ENCODE peak calls at places on chromosomes 7 and 10, in ten cellular contexts. A is cardiac muscle cell; Z is GM23248; Y is CD8-positive, alpha-beta T cell; L is A549; U is SK-N-SH; E is neural progenitor cell; V is transverse colon; O is CD4-positive, alpha-beta T cell; J is psoas muscle. B is an unnamed sample.
A peak's percentile ranks its signal among the peaks of the same experiment; 100 is the strongest.

GRCh38 chr7:44764665-44765578 is 16.3 kb downstream of the ZMIZ2 start:
- DNase-seq in O (no peak), E (no peak), A (no peak), L (peak; percentile 39), J (peak; percentile 41), V (no peak), Y (no peak), U (peak; percentile 49), Z (no peak), B (no peak)

GRCh38 chr7:146486519-146486918 is 369.9 kb downstream of the CNTNAP2 start:
- DNase-seq in V (no peak), Y (no peak), J (no peak), L (no peak), E (no peak), O (no peak), U (peak; percentile 70), A (no peak), Z (no peak), B (no peak)

GRCh38 chr10:14397069-14397468 is 66.3 kb upstream of the FRMD4A start:
- DNase-seq in L (no peak), O (no peak), A (peak; percentile 97), V (no peak), U (peak; percentile 9), Z (peak; percentile 93), Y (no peak), E (no peak), J (peak; percentile 75), B (no peak)

GRCh38 chr10:77784856-77785255 is 141.7 kb downstream of the DLG5 start:
- DNase-seq in J (no peak), A (peak; percentile 51), L (no peak), V (no peak), Y (no peak), U (no peak), E (no peak), Z (peak; percentile 87), O (no peak), B (no peak)

GRCh38 chr10:12418725-12419278 is 69.5 kb downstream of the CAMK1D start:
- DNase-seq in J (peak; percentile 25), A (no peak), Y (no peak), V (no peak), Z (no peak), L (no peak), O (no peak), U (no peak), E (no peak), B (no peak)

GRCh38 chr7:84412161-84412969 is 217.8 kb upstream of the SEMA3A start:
- DNase-seq in A (peak; percentile 90), Z (peak; percentile 92), L (peak; percentile 89), E (peak; percentile 41), O (no peak), V (no peak), Y (no peak), U (no peak), J (no peak), B (no peak)

GRCh38 chr10:97850446-97850845 is 803 bp downstream of the GOLGA7B start:
- DNase-seq in V (no peak), Z (no peak), E (peak; percentile 53), O (no peak), A (peak; percentile 14), L (no peak), U (no peak), Y (peak; percentile 41), J (no peak), B (no peak)

GRCh38 chr7:19587291-19587690 is 121.5 kb downstream of the POLR1F start:
- DNase-seq in A (peak; percentile 6), Y (no peak), O (no peak), Z (no peak), E (peak; percentile 14), V (no peak), J (no peak), U (no peak), L (peak; percentile 19), B (no peak)

GRCh38 chr7:16649196-16649595 is 3.2 kb downstream of the BZW2 start:
- DNase-seq in V (no peak), Z (peak; percentile 29), E (no peak), L (no peak), O (no peak), A (no peak), U (no peak), Y (no peak), J (no peak), B (no peak)

GRCh38 chr7:119935418-119936025 is 337.5 kb upstream of the KCND2 start:
- DNase-seq in E (peak; percentile 60), V (no peak), J (no peak), L (peak; percentile 36), Z (peak; percentile 64), O (no peak), U (peak; percentile 12), Y (no peak), A (peak; percentile 76), B (no peak)

GRCh38 chr7:141362580-141363435 is 188.4 kb upstream of the AGK start:
- DNase-seq in U (peak; percentile 32), J (peak; percentile 17), A (peak; percentile 81), Y (no peak), E (no peak), V (no peak), Z (peak; percentile 74), L (peak; percentile 50), O (no peak), B (no peak)

GRCh38 chr7:44293561-44294324 is 31.7 kb downstream of the CAMK2B start:
- DNase-seq in Z (no peak), Y (no peak), V (peak; percentile 1), U (no peak), J (no peak), A (no peak), L (no peak), E (peak; percentile 57), O (no peak), B (no peak)

GRCh38 chr7:135178364-135178763 is 7.9 kb upstream of the CYREN start:
- DNase-seq in V (no peak), Z (no peak), E (no peak), O (no peak), U (no peak), L (no peak), A (no peak), Y (no peak), J (no peak), B (no peak)

GRCh38 chr7:106493041-106493731 is 167.8 kb downstream of the CCDC71L start:
- DNase-seq in Z (no peak), O (no peak), V (peak; percentile 72), A (no peak), E (no peak), U (no peak), L (no peak), J (no peak), Y (no peak), B (no peak)

GRCh38 chr7:121875203-121875602 is 2.2 kb downstream of the PTPRZ1 start:
- DNase-seq in V (no peak), Z (no peak), O (no peak), L (no peak), J (no peak), U (no peak), E (no peak), A (no peak), Y (no peak), B (no peak)

GRCh38 chr7:152522551-152522950 is 86.7 kb upstream of the KMT2C start:
- DNase-seq in U (peak; percentile 54), Z (no peak), A (peak; percentile 76), V (no peak), O (no peak), L (no peak), J (peak; percentile 31), E (no peak), Y (no peak), B (no peak)

GRCh38 chr7:222716-223041 is 30.3 kb downstream of the FAM20C start:
- DNase-seq in V (no peak), A (no peak), J (no peak), U (no peak), L (no peak), O (no peak), E (no peak), Y (no peak), Z (no peak), B (no peak)

GRCh38 chr10:22379059-22379458 is 33.8 kb downstream of the SPAG6 start:
- DNase-seq in Z (no peak), J (no peak), Y (no peak), L (no peak), U (no peak), A (no peak), E (no peak), O (no peak), V (no peak), B (no peak)

GRCh38 chr10:80655898-80656297 is 118.2 kb downstream of the SH2D4B start:
- DNase-seq in L (no peak), Z (no peak), J (no peak), U (no peak), A (no peak), Y (no peak), O (no peak), E (no peak), V (no peak), B (no peak)
- H3K9me3 ChIP-seq in L (peaks cover 52% of the 10 kb centered on the region), Z (no peaks in the 10 kb centered on the region), J (peaks cover 18% of the 10 kb centered on the region), U (no peaks in the 10 kb centered on the region), A (no peaks in the 10 kb centered on the region), Y (peaks cover 4% of the 10 kb centered on the region), O (peaks cover 23% of the 10 kb centered on the region), E (no peaks in the 10 kb centered on the region), V (no peaks in the 10 kb centered on the region), B (no peaks in the 10 kb centered on the region)

GRCh38 chr7:158123753-158124152 is 463.9 kb downstream of the PTPRN2 start:
- DNase-seq in L (no peak), Z (no peak), E (no peak), A (no peak), U (no peak), Y (no peak), V (no peak), J (no peak), O (no peak), B (no peak)
- H3K9me3 ChIP-seq in L (no peaks in the 10 kb centered on the region), Z (no peaks in the 10 kb centered on the region), E (peaks cover under 1% of the 10 kb centered on the region), A (no peaks in the 10 kb centered on the region), U (no peaks in the 10 kb centered on the region), Y (no peaks in the 10 kb centered on the region), V (no peaks in the 10 kb centered on the region), J (peaks cover 3% of the 10 kb centered on the region), O (peaks cover under 1% of the 10 kb centered on the region), B (no peaks in the 10 kb centered on the region)

GRCh38 chr7:81924494-81924893 is 154.6 kb upstream of the HGF start:
- DNase-seq in Z (no peak), E (peak; percentile 2), J (no peak), L (no peak), O (no peak), U (no peak), V (no peak), Y (no peak), A (no peak), B (no peak)

DNA sequence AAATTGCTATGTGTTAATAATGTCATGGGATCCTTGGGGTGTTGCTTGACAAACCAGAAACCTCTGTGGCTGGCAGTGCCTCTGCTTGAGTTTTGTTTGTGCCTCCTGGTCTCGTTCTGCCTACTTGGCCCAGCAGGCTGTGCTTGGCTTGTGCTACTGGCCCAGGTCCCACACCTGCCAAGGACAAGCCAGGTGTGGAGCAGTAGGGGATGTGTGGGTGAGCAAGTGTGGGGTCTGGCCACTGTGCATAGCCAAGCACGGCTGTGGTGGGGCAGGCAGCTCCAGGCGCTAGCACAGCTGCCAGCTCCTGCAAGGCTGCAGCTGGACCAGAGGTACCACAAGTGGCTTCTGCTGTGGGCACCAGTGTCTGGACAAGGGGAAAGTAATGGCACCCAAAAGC is 149.6 kb upstream of the HGF start:
- DNase-seq in L (no peak), J (no peak), A (no peak), E (no peak), Y (no peak), O (no peak), U (no peak), Z (no peak), V (no peak), B (no peak)
- H3K9me3 ChIP-seq in L (peaks cover 1% of the 10 kb centered on the region), J (peaks cover 8% of the 10 kb centered on the region), A (no peaks in the 10 kb centered on the region), E (no peaks in the 10 kb centered on the region), Y (no peaks in the 10 kb centered on the region), O (no peaks in the 10 kb centered on the region), U (no peaks in the 10 kb centered on the region), Z (peaks cover 3% of the 10 kb centered on the region), V (no peaks in the 10 kb centered on the region), B (no peaks in the 10 kb centered on the region)

GRCh38 chr10:124223711-124224085 is 130.3 kb upstream of the CHST15 start:
- DNase-seq in Z (no peak), A (no peak), O (no peak), E (no peak), J (no peak), L (no peak), U (no peak), V (peak; percentile 3), Y (no peak), B (no peak)
- H3K9me3 ChIP-seq in Z (no peaks in the 10 kb centered on the region), A (no peaks in the 10 kb centered on the region), O (no peaks in the 10 kb centered on the region), E (peaks cover 6% of the 10 kb centered on the region), J (no peaks in the 10 kb centered on the region), L (no peaks in the 10 kb centered on the region), U (no peaks in the 10 kb centered on the region), V (no peaks in the 10 kb centered on the region), Y (no peaks in the 10 kb centered on the region), B (no peaks in the 10 kb centered on the region)